ENCODE peak calls at places on chromosomes 5 and 9, in eight cellular contexts. P, D, X, Q, O, W, T and Z are unnamed samples.

GRCh38 chr9:94772654-94773303 is 46.3 kb downstream of the AOPEP start:
- DNase-seq in P (no peak), D (peak; percentile 32), X (no peak), Q (peak; percentile 94), O (no peak), W (no peak), T (no peak), Z (no peak)

GRCh38 chr9:99115947-99116543 is 11.1 kb downstream of the TGFBR1 start:
- DNase-seq in P (no peak), D (no peak), X (no peak), Q (no peak), O (no peak), W (no peak), T (no peak), Z (no peak)

GRCh38 chr5:141954193-141954592 is 3.8 kb downstream of the PCDH12 start:
- DNase-seq in P (no peak), D (no peak), X (no peak), Q (no peak), O (no peak), W (no peak), T (no peak), Z (peak; percentile 53)

GRCh38 chr9:1210954-1211353 is 160.8 kb downstream of the DMRT2 start:
- DNase-seq in P (no peak), D (no peak), X (no peak), Q (no peak), O (no peak), W (no peak), T (no peak), Z (no peak)

GRCh38 chr9:83469722-83470121 is 68.5 kb downstream of the FRMD3 start:
- DNase-seq in P (no peak), D (no peak), X (no peak), Q (no peak), O (no peak), W (no peak), T (no peak), Z (no peak)

GRCh38 chr9:108478871-108479332 is 376.9 kb downstream of the ACTL7B start:
- DNase-seq in P (no peak), D (peak; percentile 64), X (no peak), Q (no peak), O (no peak), W (no peak), T (no peak), Z (peak; percentile 1)

GRCh38 chr9:116899337-116900006 is 212.4 kb downstream of the TRIM32 start:
- DNase-seq in P (no peak), D (no peak), X (no peak), Q (no peak), O (no peak), W (no peak), T (no peak), Z (no peak)

GRCh38 chr5:68502531-68502930 is 287.0 kb downstream of the PIK3R1 start:
- DNase-seq in P (no peak), D (no peak), X (no peak), Q (no peak), O (no peak), W (no peak), T (no peak), Z (no peak)

GRCh38 chr5:84480873-84481637 is 96.4 kb upstream of the EDIL3 start:
- DNase-seq in P (no peak), D (no peak), X (no peak), Q (no peak), O (no peak), W (no peak), T (no peak), Z (no peak)

GRCh38 chr5:124698774-124699173 is 47.7 kb downstream of the ZNF608 start:
- DNase-seq in P (no peak), D (no peak), X (no peak), Q (no peak), O (no peak), W (no peak), T (no peak), Z (no peak)

GRCh38 chr5:9046756-9047481 is 499.0 kb downstream of the SEMA5A start:
- DNase-seq in P (no peak), D (peak; percentile 31), X (no peak), Q (no peak), O (no peak), W (no peak), T (no peak), Z (no peak)